ENCODE peak calls at places on chromosomes 4 and X, in five cellular contexts. One of them, this sample, is unnamed.

GRCh38 chr4:54277691-54278090 is 48.6 kb downstream of the PDGFRA start:
- DNase-seq in activated T-cell treated with anti-CD3 and anti-CD28 coated beads, Interleukin-2, amount 50 U/mL, for 4 hours: no peak
- DNase-seq in activated CD8-positive, alpha-beta memory T cell treated with anti-CD3 and anti-CD28 coated beads, Interleukin-2, amount 50 U/mL, for 48 hours: no peak
- DNase-seq in CD4-positive, alpha-beta T cell: no peak
- DNase-seq in NCI-H1105: no peak
- DNase-seq in this sample: no peak

GRCh38 chr4:189533603-189534002 is 407.1 kb upstream of the FRG1 start:
- DNase-seq in NCI-H1105: no peak
- DNase-seq in activated T-cell treated with anti-CD3 and anti-CD28 coated beads, Interleukin-2, amount 50 U/mL, for 4 hours: no peak
- DNase-seq in activated CD8-positive, alpha-beta memory T cell treated with anti-CD3 and anti-CD28 coated beads, Interleukin-2, amount 50 U/mL, for 48 hours: no peak
- DNase-seq in CD4-positive, alpha-beta T cell: no peak
- DNase-seq in this sample: no peak

GRCh38 chr4:3342182-3342854 is 49.5 kb downstream of the RGS12 start:
- DNase-seq in NCI-H1105: no peak
- DNase-seq in CD4-positive, alpha-beta T cell: no peak
- DNase-seq in activated T-cell treated with anti-CD3 and anti-CD28 coated beads, Interleukin-2, amount 50 U/mL, for 4 hours: no peak
- DNase-seq in activated CD8-positive, alpha-beta memory T cell treated with anti-CD3 and anti-CD28 coated beads, Interleukin-2, amount 50 U/mL, for 48 hours: peak; percentile 52
- DNase-seq in this sample: peak; percentile 31

GRCh38 chr4:6563935-6564645 is 10.9 kb upstream of the MAN2B2 start:
- DNase-seq in activated T-cell treated with anti-CD3 and anti-CD28 coated beads, Interleukin-2, amount 50 U/mL, for 4 hours: no peak
- DNase-seq in CD4-positive, alpha-beta T cell: no peak
- DNase-seq in activated CD8-positive, alpha-beta memory T cell treated with anti-CD3 and anti-CD28 coated beads, Interleukin-2, amount 50 U/mL, for 48 hours: no peak
- DNase-seq in NCI-H1105: no peak
- DNase-seq in this sample: no peak

GRCh38 chr4:69066945-69067344 is 29.3 kb upstream of the UGT2B7 start:
- DNase-seq in NCI-H1105: no peak
- DNase-seq in activated CD8-positive, alpha-beta memory T cell treated with anti-CD3 and anti-CD28 coated beads, Interleukin-2, amount 50 U/mL, for 48 hours: no peak
- DNase-seq in CD4-positive, alpha-beta T cell: no peak
- DNase-seq in activated T-cell treated with anti-CD3 and anti-CD28 coated beads, Interleukin-2, amount 50 U/mL, for 4 hours: no peak
- DNase-seq in this sample: no peak

GRCh38 chr4:175540732-175541131 is 271.3 kb downstream of the GPM6A start:
- DNase-seq in CD4-positive, alpha-beta T cell: no peak
- DNase-seq in activated T-cell treated with anti-CD3 and anti-CD28 coated beads, Interleukin-2, amount 50 U/mL, for 4 hours: no peak
- DNase-seq in activated CD8-positive, alpha-beta memory T cell treated with anti-CD3 and anti-CD28 coated beads, Interleukin-2, amount 50 U/mL, for 48 hours: no peak
- DNase-seq in NCI-H1105: no peak
- DNase-seq in this sample: no peak

GRCh38 chrX:56554870-56555269 is 8.6 kb upstream of the UBQLN2 start:
- DNase-seq in activated T-cell treated with anti-CD3 and anti-CD28 coated beads, Interleukin-2, amount 50 U/mL, for 4 hours: no peak
- DNase-seq in CD4-positive, alpha-beta T cell: no peak
- DNase-seq in activated CD8-positive, alpha-beta memory T cell treated with anti-CD3 and anti-CD28 coated beads, Interleukin-2, amount 50 U/mL, for 48 hours: no peak
- DNase-seq in NCI-H1105: no peak
- DNase-seq in this sample: no peak

GRCh38 chr4:123783936-123784335 is 387.3 kb downstream of the SPRY1 start:
- DNase-seq in CD4-positive, alpha-beta T cell: no peak
- DNase-seq in NCI-H1105: no peak
- DNase-seq in activated CD8-positive, alpha-beta memory T cell treated with anti-CD3 and anti-CD28 coated beads, Interleukin-2, amount 50 U/mL, for 48 hours: no peak
- DNase-seq in activated T-cell treated with anti-CD3 and anti-CD28 coated beads, Interleukin-2, amount 50 U/mL, for 4 hours: no peak
- DNase-seq in this sample: no peak

GRCh38 chr4:26987191-26987590 is 126.5 kb downstream of the STIM2 start:
- DNase-seq in activated CD8-positive, alpha-beta memory T cell treated with anti-CD3 and anti-CD28 coated beads, Interleukin-2, amount 50 U/mL, for 48 hours: no peak
- DNase-seq in activated T-cell treated with anti-CD3 and anti-CD28 coated beads, Interleukin-2, amount 50 U/mL, for 4 hours: no peak
- DNase-seq in CD4-positive, alpha-beta T cell: no peak
- DNase-seq in NCI-H1105: no peak
- DNase-seq in this sample: no peak

GRCh38 chr4:187922274-187922673 is 73.3 kb upstream of the ZFP42 start:
- DNase-seq in NCI-H1105: no peak
- DNase-seq in CD4-positive, alpha-beta T cell: no peak
- DNase-seq in activated CD8-positive, alpha-beta memory T cell treated with anti-CD3 and anti-CD28 coated beads, Interleukin-2, amount 50 U/mL, for 48 hours: no peak
- DNase-seq in activated T-cell treated with anti-CD3 and anti-CD28 coated beads, Interleukin-2, amount 50 U/mL, for 4 hours: no peak
- DNase-seq in this sample: no peak

GRCh38 chr4:69830529-69831269 is 29.2 kb downstream of the SULT1E1 start:
- DNase-seq in activated T-cell treated with anti-CD3 and anti-CD28 coated beads, Interleukin-2, amount 50 U/mL, for 4 hours: no peak
- DNase-seq in CD4-positive, alpha-beta T cell: no peak
- DNase-seq in activated CD8-positive, alpha-beta memory T cell treated with anti-CD3 and anti-CD28 coated beads, Interleukin-2, amount 50 U/mL, for 48 hours: no peak
- DNase-seq in NCI-H1105: peak; percentile 37
- DNase-seq in this sample: no peak

GRCh38 chr4:81807927-81808672 is 336.4 kb upstream of the RASGEF1B start:
- DNase-seq in CD4-positive, alpha-beta T cell: no peak
- DNase-seq in activated CD8-positive, alpha-beta memory T cell treated with anti-CD3 and anti-CD28 coated beads, Interleukin-2, amount 50 U/mL, for 48 hours: no peak
- DNase-seq in activated T-cell treated with anti-CD3 and anti-CD28 coated beads, Interleukin-2, amount 50 U/mL, for 4 hours: no peak
- DNase-seq in NCI-H1105: peak; percentile 90
- DNase-seq in this sample: no peak

GRCh38 chr4:140819621-140820020 is 63.4 kb upstream of the TBC1D9 start:
- DNase-seq in activated CD8-positive, alpha-beta memory T cell treated with anti-CD3 and anti-CD28 coated beads, Interleukin-2, amount 50 U/mL, for 48 hours: no peak
- DNase-seq in CD4-positive, alpha-beta T cell: no peak
- DNase-seq in NCI-H1105: no peak
- DNase-seq in activated T-cell treated with anti-CD3 and anti-CD28 coated beads, Interleukin-2, amount 50 U/mL, for 4 hours: no peak
- DNase-seq in this sample: no peak

GRCh38 chr4:185115827-185116232 is 27.2 kb upstream of the SLC25A4 start:
- DNase-seq in NCI-H1105: peak; percentile 65
- DNase-seq in CD4-positive, alpha-beta T cell: no peak
- DNase-seq in activated CD8-positive, alpha-beta memory T cell treated with anti-CD3 and anti-CD28 coated beads, Interleukin-2, amount 50 U/mL, for 48 hours: no peak
- DNase-seq in activated T-cell treated with anti-CD3 and anti-CD28 coated beads, Interleukin-2, amount 50 U/mL, for 4 hours: no peak
- DNase-seq in this sample: no peak

GRCh38 chr4:24103434-24104168 is 213.8 kb upstream of the PPARGC1A start:
- DNase-seq in activated CD8-positive, alpha-beta memory T cell treated with anti-CD3 and anti-CD28 coated beads, Interleukin-2, amount 50 U/mL, for 48 hours: no peak
- DNase-seq in CD4-positive, alpha-beta T cell: no peak
- DNase-seq in NCI-H1105: no peak
- DNase-seq in activated T-cell treated with anti-CD3 and anti-CD28 coated beads, Interleukin-2, amount 50 U/mL, for 4 hours: no peak
- DNase-seq in this sample: no peak

GRCh38 chr4:4794421-4794820 is 65.0 kb upstream of the MSX1 start:
- DNase-seq in CD4-positive, alpha-beta T cell: no peak
- DNase-seq in activated CD8-positive, alpha-beta memory T cell treated with anti-CD3 and anti-CD28 coated beads, Interleukin-2, amount 50 U/mL, for 48 hours: no peak
- DNase-seq in activated T-cell treated with anti-CD3 and anti-CD28 coated beads, Interleukin-2, amount 50 U/mL, for 4 hours: no peak
- DNase-seq in NCI-H1105: no peak
- DNase-seq in this sample: no peak

GRCh38 chr4:119038465-119038864 is 97.2 kb upstream of the MYOZ2 start:
- DNase-seq in CD4-positive, alpha-beta T cell: no peak
- DNase-seq in activated T-cell treated with anti-CD3 and anti-CD28 coated beads, Interleukin-2, amount 50 U/mL, for 4 hours: no peak
- DNase-seq in NCI-H1105: no peak
- DNase-seq in activated CD8-positive, alpha-beta memory T cell treated with anti-CD3 and anti-CD28 coated beads, Interleukin-2, amount 50 U/mL, for 48 hours: no peak
- DNase-seq in this sample: no peak

GRCh38 chr4:143701365-143701764 is 890 bp upstream of the FREM3 start:
- DNase-seq in activated CD8-positive, alpha-beta memory T cell treated with anti-CD3 and anti-CD28 coated beads, Interleukin-2, amount 50 U/mL, for 48 hours: no peak
- DNase-seq in activated T-cell treated with anti-CD3 and anti-CD28 coated beads, Interleukin-2, amount 50 U/mL, for 4 hours: no peak
- DNase-seq in NCI-H1105: no peak
- DNase-seq in CD4-positive, alpha-beta T cell: no peak
- DNase-seq in this sample: no peak

GRCh38 chr4:165351359-165352130 is 24.1 kb downstream of the MSMO1 start:
- DNase-seq in activated CD8-positive, alpha-beta memory T cell treated with anti-CD3 and anti-CD28 coated beads, Interleukin-2, amount 50 U/mL, for 48 hours: no peak
- DNase-seq in NCI-H1105: no peak
- DNase-seq in activated T-cell treated with anti-CD3 and anti-CD28 coated beads, Interleukin-2, amount 50 U/mL, for 4 hours: no peak
- DNase-seq in CD4-positive, alpha-beta T cell: no peak
- DNase-seq in this sample: no peak

GRCh38 chr4:60344908-60345307 is 855.2 kb upstream of the ADGRL3 start:
- DNase-seq in activated T-cell treated with anti-CD3 and anti-CD28 coated beads, Interleukin-2, amount 50 U/mL, for 4 hours: no peak
- DNase-seq in NCI-H1105: no peak
- DNase-seq in activated CD8-positive, alpha-beta memory T cell treated with anti-CD3 and anti-CD28 coated beads, Interleukin-2, amount 50 U/mL, for 48 hours: no peak
- DNase-seq in CD4-positive, alpha-beta T cell: no peak
- DNase-seq in this sample: no peak

GRCh38 chr4:104940927-104941326 is 205.7 kb upstream of the TET2 start:
- DNase-seq in activated T-cell treated with anti-CD3 and anti-CD28 coated beads, Interleukin-2, amount 50 U/mL, for 4 hours: no peak
- DNase-seq in activated CD8-positive, alpha-beta memory T cell treated with anti-CD3 and anti-CD28 coated beads, Interleukin-2, amount 50 U/mL, for 48 hours: no peak
- DNase-seq in CD4-positive, alpha-beta T cell: no peak
- DNase-seq in NCI-H1105: no peak
- DNase-seq in this sample: no peak

GRCh38 chr4:40546506-40546905 is 83.2 kb downstream of the RBM47 start:
- DNase-seq in CD4-positive, alpha-beta T cell: no peak
- DNase-seq in activated CD8-positive, alpha-beta memory T cell treated with anti-CD3 and anti-CD28 coated beads, Interleukin-2, amount 50 U/mL, for 48 hours: no peak
- DNase-seq in activated T-cell treated with anti-CD3 and anti-CD28 coated beads, Interleukin-2, amount 50 U/mL, for 4 hours: no peak
- DNase-seq in NCI-H1105: no peak
- DNase-seq in this sample: no peak

GRCh38 chr4:15238720-15239119 is 189.1 kb upstream of the C1QTNF7 start:
- DNase-seq in activated T-cell treated with anti-CD3 and anti-CD28 coated beads, Interleukin-2, amount 50 U/mL, for 4 hours: no peak
- DNase-seq in activated CD8-positive, alpha-beta memory T cell treated with anti-CD3 and anti-CD28 coated beads, Interleukin-2, amount 50 U/mL, for 48 hours: no peak
- DNase-seq in CD4-positive, alpha-beta T cell: no peak
- DNase-seq in NCI-H1105: no peak
- DNase-seq in this sample: peak; percentile 22

GRCh38 chr4:75702919-75703411 is 21.4 kb upstream of the USO1 start:
- DNase-seq in activated CD8-positive, alpha-beta memory T cell treated with anti-CD3 and anti-CD28 coated beads, Interleukin-2, amount 50 U/mL, for 48 hours: no peak
- DNase-seq in NCI-H1105: no peak
- DNase-seq in CD4-positive, alpha-beta T cell: no peak
- DNase-seq in activated T-cell treated with anti-CD3 and anti-CD28 coated beads, Interleukin-2, amount 50 U/mL, for 4 hours: no peak
- DNase-seq in this sample: no peak

GRCh38 chr4:113762061-113762850 is 718 bp upstream of the CAMK2D start:
- DNase-seq in activated CD8-positive, alpha-beta memory T cell treated with anti-CD3 and anti-CD28 coated beads, Interleukin-2, amount 50 U/mL, for 48 hours: peak; percentile 97
- DNase-seq in CD4-positive, alpha-beta T cell: peak; percentile 97
- DNase-seq in NCI-H1105: peak; percentile 90
- DNase-seq in activated T-cell treated with anti-CD3 and anti-CD28 coated beads, Interleukin-2, amount 50 U/mL, for 4 hours: peak; percentile 99
- DNase-seq in this sample: peak; percentile 98

GRCh38 chrX:110442631-110443030 is 84.0 kb downstream of the RTL9 start:
- DNase-seq in activated T-cell treated with anti-CD3 and anti-CD28 coated beads, Interleukin-2, amount 50 U/mL, for 4 hours: no peak
- DNase-seq in CD4-positive, alpha-beta T cell: no peak
- DNase-seq in activated CD8-positive, alpha-beta memory T cell treated with anti-CD3 and anti-CD28 coated beads, Interleukin-2, amount 50 U/mL, for 48 hours: no peak
- DNase-seq in NCI-H1105: peak; percentile 1
- DNase-seq in this sample: no peak

GRCh38 chrX:10729000-10729399 is 108.6 kb upstream of the MID1 start:
- DNase-seq in activated CD8-positive, alpha-beta memory T cell treated with anti-CD3 and anti-CD28 coated beads, Interleukin-2, amount 50 U/mL, for 48 hours: no peak
- DNase-seq in activated T-cell treated with anti-CD3 and anti-CD28 coated beads, Interleukin-2, amount 50 U/mL, for 4 hours: no peak
- DNase-seq in NCI-H1105: no peak
- DNase-seq in CD4-positive, alpha-beta T cell: no peak
- DNase-seq in this sample: no peak

GRCh38 chr4:80184791-80185756 is 12.2 kb upstream of the PRDM8 start:
- DNase-seq in activated CD8-positive, alpha-beta memory T cell treated with anti-CD3 and anti-CD28 coated beads, Interleukin-2, amount 50 U/mL, for 48 hours: no peak
- DNase-seq in NCI-H1105: no peak
- DNase-seq in CD4-positive, alpha-beta T cell: no peak
- DNase-seq in activated T-cell treated with anti-CD3 and anti-CD28 coated beads, Interleukin-2, amount 50 U/mL, for 4 hours: no peak
- DNase-seq in this sample: no peak

GRCh38 chr4:46594658-46595057 is 204.7 kb upstream of the GABRA2 start:
- DNase-seq in CD4-positive, alpha-beta T cell: no peak
- DNase-seq in activated T-cell treated with anti-CD3 and anti-CD28 coated beads, Interleukin-2, amount 50 U/mL, for 4 hours: no peak
- DNase-seq in NCI-H1105: no peak
- DNase-seq in activated CD8-positive, alpha-beta memory T cell treated with anti-CD3 and anti-CD28 coated beads, Interleukin-2, amount 50 U/mL, for 48 hours: no peak
- DNase-seq in this sample: no peak

GRCh38 chrX:40539214-40540142 is 41.3 kb upstream of the ATP6AP2 start:
- DNase-seq in NCI-H1105: no peak
- DNase-seq in activated T-cell treated with anti-CD3 and anti-CD28 coated beads, Interleukin-2, amount 50 U/mL, for 4 hours: peak; percentile 51
- DNase-seq in CD4-positive, alpha-beta T cell: peak; percentile 73
- DNase-seq in activated CD8-positive, alpha-beta memory T cell treated with anti-CD3 and anti-CD28 coated beads, Interleukin-2, amount 50 U/mL, for 48 hours: peak; percentile 79
- DNase-seq in this sample: peak; percentile 26

GRCh38 chr4:183936047-183936446 is 30.9 kb downstream of the STOX2 start:
- DNase-seq in NCI-H1105: no peak
- DNase-seq in CD4-positive, alpha-beta T cell: no peak
- DNase-seq in activated T-cell treated with anti-CD3 and anti-CD28 coated beads, Interleukin-2, amount 50 U/mL, for 4 hours: no peak
- DNase-seq in activated CD8-positive, alpha-beta memory T cell treated with anti-CD3 and anti-CD28 coated beads, Interleukin-2, amount 50 U/mL, for 48 hours: no peak
- DNase-seq in this sample: no peak

GRCh38 chr4:113170115-113170817 is 120.8 kb downstream of the ANK2 start:
- DNase-seq in activated CD8-positive, alpha-beta memory T cell treated with anti-CD3 and anti-CD28 coated beads, Interleukin-2, amount 50 U/mL, for 48 hours: no peak
- DNase-seq in CD4-positive, alpha-beta T cell: no peak
- DNase-seq in activated T-cell treated with anti-CD3 and anti-CD28 coated beads, Interleukin-2, amount 50 U/mL, for 4 hours: no peak
- DNase-seq in NCI-H1105: no peak
- DNase-seq in this sample: no peak

GRCh38 chrX:114611018-114611619 is 27.2 kb downstream of the HTR2C start:
- DNase-seq in activated CD8-positive, alpha-beta memory T cell treated with anti-CD3 and anti-CD28 coated beads, Interleukin-2, amount 50 U/mL, for 48 hours: no peak
- DNase-seq in activated T-cell treated with anti-CD3 and anti-CD28 coated beads, Interleukin-2, amount 50 U/mL, for 4 hours: peak; percentile 4
- DNase-seq in NCI-H1105: peak; percentile 12
- DNase-seq in CD4-positive, alpha-beta T cell: no peak
- DNase-seq in this sample: no peak

GRCh38 chr4:8410066-8410600 is 30.4 kb downstream of the ACOX3 start:
- DNase-seq in CD4-positive, alpha-beta T cell: no peak
- DNase-seq in activated CD8-positive, alpha-beta memory T cell treated with anti-CD3 and anti-CD28 coated beads, Interleukin-2, amount 50 U/mL, for 48 hours: no peak
- DNase-seq in activated T-cell treated with anti-CD3 and anti-CD28 coated beads, Interleukin-2, amount 50 U/mL, for 4 hours: no peak
- DNase-seq in NCI-H1105: no peak
- DNase-seq in this sample: no peak

GRCh38 chr4:107408968-107409367 is 311.1 kb downstream of the PAPSS1 start:
- DNase-seq in activated CD8-positive, alpha-beta memory T cell treated with anti-CD3 and anti-CD28 coated beads, Interleukin-2, amount 50 U/mL, for 48 hours: no peak
- DNase-seq in CD4-positive, alpha-beta T cell: no peak
- DNase-seq in NCI-H1105: no peak
- DNase-seq in activated T-cell treated with anti-CD3 and anti-CD28 coated beads, Interleukin-2, amount 50 U/mL, for 4 hours: no peak
- DNase-seq in this sample: no peak

GRCh38 chr4:179492260-179492844 is 2050.1 kb upstream of the AGA start:
- DNase-seq in activated T-cell treated with anti-CD3 and anti-CD28 coated beads, Interleukin-2, amount 50 U/mL, for 4 hours: no peak
- DNase-seq in activated CD8-positive, alpha-beta memory T cell treated with anti-CD3 and anti-CD28 coated beads, Interleukin-2, amount 50 U/mL, for 48 hours: no peak
- DNase-seq in NCI-H1105: no peak
- DNase-seq in CD4-positive, alpha-beta T cell: no peak
- DNase-seq in this sample: no peak

GRCh38 chr4:38857354-38858096 is 908 bp upstream of the TLR6 start:
- DNase-seq in CD4-positive, alpha-beta T cell: no peak
- DNase-seq in NCI-H1105: no peak
- DNase-seq in activated T-cell treated with anti-CD3 and anti-CD28 coated beads, Interleukin-2, amount 50 U/mL, for 4 hours: no peak
- DNase-seq in activated CD8-positive, alpha-beta memory T cell treated with anti-CD3 and anti-CD28 coated beads, Interleukin-2, amount 50 U/mL, for 48 hours: peak; percentile 66
- DNase-seq in this sample: no peak

This sample was measured in T-helper 2 cell.